ENCODE peak calls at places on chromosomes 1 and 21, in seven cellular contexts. T, H, R, K, C, V and A are unnamed samples.

GRCh38 chr21:32702702-32703101 is 25.1 kb downstream of the SYNJ1 start:
- DNase-seq in C (no peak), V (no peak), K (peak), H (no peak), T (peak), R (peak), A (no peak)

GRCh38 chr1:36784147-36784862 is 250.0 kb downstream of the GRIK3 start:
- DNase-seq in C (no peak), V (peak), R (no peak), H (no peak), K (no peak), T (no peak), A (no peak)

GRCh38 chr1:160520582-160520981 is 2.5 kb downstream of the SLAMF6 start:
- DNase-seq in K (no peak), V (no peak), C (no peak), T (no peak), R (peak), H (no peak), A (no peak)

GRCh38 chr1:246292571-246292970 is 214.5 kb downstream of the SMYD3 start:
- DNase-seq in H (no peak), T (no peak), C (no peak), R (peak), V (no peak), K (no peak), A (no peak)

GRCh38 chr21:33418686-33419085 is 15.5 kb downstream of the IFNGR2 start:
- DNase-seq in H (peak), K (no peak), T (no peak), R (no peak), V (no peak), C (no peak), A (no peak)

GRCh38 chr1:214934035-214934434 is 148.5 kb upstream of the KCNK2 start:
- DNase-seq in R (no peak), H (no peak), T (no peak), K (no peak), C (no peak), V (no peak), A (no peak)

GRCh38 chr1:224170748-224171478 is 12.1 kb upstream of the DEGS1 start:
- DNase-seq in R (peak), H (no peak), C (peak), T (peak), V (peak), K (no peak), A (no peak)

GRCh38 chr1:155961937-155962336 is 16.4 kb downstream of the ARHGEF2 start:
- DNase-seq in K (peak), R (peak), H (no peak), T (peak), V (no peak), C (no peak), A (peak)

GRCh38 chr1:39671793-39672550 is at the start of gene NT5C1A:
- DNase-seq in V (peak), C (peak), R (no peak), T (no peak), K (peak), H (no peak), A (no peak)

GRCh38 chr1:202252271-202252670 is 58.7 kb downstream of the LGR6 start:
- DNase-seq in V (no peak), T (no peak), R (no peak), C (no peak), K (no peak), H (no peak), A (no peak)

GRCh38 chr21:42614391-42614790 is 39.0 kb upstream of the PDE9A start:
- DNase-seq in C (no peak), V (no peak), H (no peak), K (no peak), R (no peak), T (no peak), A (no peak)

GRCh38 chr1:33719771-33720670 is 143.9 kb upstream of the HMGB4 start:
- DNase-seq in H (no peak), C (no peak), K (no peak), T (no peak), V (no peak), R (no peak), A (peak)

GRCh38 chr1:150233359-150234308 is 2.3 kb downstream of the ANP32E start:
- DNase-seq in R (peak), C (no peak), K (peak), H (no peak), T (peak), V (no peak), A (no peak)

GRCh38 chr1:232012773-232013386 is 386.3 kb downstream of the DISC1 start:
- DNase-seq in R (no peak), H (peak), C (no peak), T (peak), K (peak), V (no peak), A (peak)

GRCh38 chr1:3948344-3948743 is 48.3 kb upstream of the C1orf174 start:
- DNase-seq in C (no peak), V (no peak), T (no peak), H (no peak), K (no peak), R (peak), A (no peak)

GRCh38 chr21:34526618-34527290 is 14.7 kb upstream of the KCNE1 start:
- DNase-seq in V (no peak), K (no peak), T (peak), R (peak), C (peak), H (peak), A (peak)

GRCh38 chr1:153493343-153493960 is 33.0 kb upstream of the S100A7 start:
- DNase-seq in K (no peak), T (no peak), C (no peak), V (no peak), R (no peak), H (no peak), A (no peak)

GRCh38 chr1:164443166-164443565 is 115.8 kb upstream of the PBX1 start:
- DNase-seq in C (no peak), V (no peak), T (peak), H (no peak), K (no peak), R (no peak), A (no peak)

GRCh38 chr1:14476170-14476955 is 122.1 kb upstream of the KAZN start:
- DNase-seq in V (no peak), C (no peak), T (no peak), K (no peak), H (no peak), R (peak), A (no peak)

GRCh38 chr1:2214541-2215241 is 13.4 kb upstream of the SKI start:
- DNase-seq in R (no peak), V (peak), H (no peak), K (no peak), T (no peak), C (no peak), A (no peak)

GRCh38 chr1:2210786-2211185 is 16.2 kb upstream of the FAAP20 start:
- DNase-seq in T (no peak), H (no peak), C (no peak), V (no peak), K (no peak), R (no peak), A (no peak)

GRCh38 chr1:2213576-2214505 is 14.3 kb upstream of the SKI start:
- DNase-seq in T (peak), H (no peak), K (no peak), C (no peak), R (no peak), V (no peak), A (peak)

GRCh38 chr1:2212167-2212541 is 16.0 kb upstream of the SKI start:
- DNase-seq in K (no peak), R (no peak), H (no peak), C (no peak), T (no peak), V (no peak), A (no peak)

GRCh38 chr1:2212542-2213491 is 15.3 kb upstream of the SKI start:
- DNase-seq in C (peak), V (peak), R (peak), K (no peak), T (peak), H (peak), A (peak)
- TF ChIP-seq CTCF in C (peak), V (no peak), R (peak), K (no peak), T (peak), H (no peak), A (peak)

GRCh38 chr1:241362350-241362749 is 5.3 kb upstream of the RGS7 start:
- DNase-seq in R (no peak), T (no peak), C (peak), V (no peak), K (no peak), H (no peak), A (no peak)
- H3K4me3 ChIP-seq in R (no peak), T (no peak), C (no peak), V (no peak), K (no peak), H (no peak), A (no peak)

GRCh38 chr1:221473392-221473791 is 268.5 kb downstream of the DUSP10 start:
- DNase-seq in H (no peak), R (no peak), V (no peak), K (no peak), C (no peak), T (no peak), A (no peak)

GRCh38 chr1:221478050-221478949 is 263.6 kb downstream of the DUSP10 start:
- DNase-seq in R (peak), V (peak), C (peak), H (peak), T (peak), K (peak), A (peak)
- TF ChIP-seq CTCF in R (peak), V (peak), C (peak), H (no peak), T (peak), K (peak), A (peak)

GRCh38 chr1:243943671-243944428 is 93.8 kb upstream of the AKT3 start:
- DNase-seq in C (no peak), H (no peak), V (no peak), T (no peak), R (no peak), K (no peak), A (no peak)
- H3K4me3 ChIP-seq in C (peak), H (no peak), V (no peak), T (no peak), R (no peak), K (no peak), A (no peak)

GRCh38 chr1:234401658-234402057 is 28.4 kb downstream of the COA6 start:
- DNase-seq in H (no peak), C (no peak), V (no peak), R (no peak), K (no peak), T (no peak), A (no peak)

GRCh38 chr1:234397732-234398131 is 24.5 kb downstream of the COA6 start:
- DNase-seq in T (no peak), K (no peak), C (no peak), H (no peak), R (no peak), V (no peak), A (no peak)

GRCh38 chr1:234400773-234401172 is 27.5 kb downstream of the COA6 start:
- DNase-seq in C (no peak), K (no peak), T (peak), H (no peak), V (no peak), R (no peak), A (no peak)

GRCh38 chr1:234396871-234397270 is 23.6 kb downstream of the COA6 start:
- DNase-seq in R (no peak), K (no peak), V (no peak), T (no peak), H (no peak), C (no peak), A (no peak)

GRCh38 chr1:234398849-234399381 is 25.7 kb downstream of the COA6 start:
- DNase-seq in T (peak), C (no peak), V (no peak), R (peak), H (no peak), K (peak), A (no peak)
- TF ChIP-seq CTCF in T (no peak), C (no peak), V (no peak), R (no peak), H (no peak), K (no peak), A (no peak)

GRCh38 chr1:204992499-204992898 is 50.5 kb upstream of the CNTN2 start:
- DNase-seq in R (no peak), K (peak), H (no peak), C (no peak), V (no peak), T (no peak), A (no peak)
- H3K4me3 ChIP-seq in R (no peak), K (no peak), H (no peak), C (no peak), V (no peak), T (no peak), A (no peak)

DNA sequence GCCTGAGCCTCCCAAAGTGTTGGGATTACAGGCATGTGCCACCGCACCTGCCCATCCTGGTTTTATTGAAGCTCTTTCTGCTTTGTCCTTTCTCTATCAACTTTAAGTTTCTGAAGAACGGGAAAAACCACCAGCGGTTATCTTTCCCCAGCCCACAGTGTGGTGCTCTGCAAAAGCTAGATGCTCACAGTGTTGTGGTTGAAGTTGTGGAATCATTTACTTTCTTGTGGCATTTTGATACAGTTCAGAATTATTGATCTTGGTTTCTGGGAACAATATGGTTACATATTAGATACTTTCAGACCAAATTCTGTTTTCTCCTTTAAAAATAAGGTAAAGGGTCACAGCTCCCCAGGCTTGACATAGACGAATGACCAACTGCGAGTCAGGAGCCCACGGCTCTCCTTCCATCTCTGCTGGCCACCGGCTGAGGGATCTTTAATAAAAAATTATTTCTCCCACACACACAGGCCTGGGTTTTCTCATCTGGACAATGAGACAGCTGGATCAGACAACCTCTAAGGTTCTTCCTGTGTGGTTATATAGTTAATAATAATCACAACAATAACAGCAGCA is 385.3 kb downstream of the SETD4 start:
- DNase-seq in T (peak), V (no peak), R (peak), K (no peak), H (no peak), C (peak), A (no peak)
- TF ChIP-seq CTCF in T (no peak), V (no peak), R (peak), K (no peak), H (no peak), C (peak), A (no peak)